ENCODE peak calls at places on chromosomes 5 and 9, in six cellular contexts. C, Q, M, P, F and V are unnamed samples.

GRCh38 chr5:93721045-93721444 is 20.4 kb downstream of the POU5F2 start:
- DNase-seq in C (no peak), Q (no peak), M (no peak), P (no peak), F (no peak), V (peak)

GRCh38 chr5:91214571-91214970 is 168.5 kb downstream of the ARRDC3 start:
- DNase-seq in C (no peak), Q (no peak), M (no peak), P (no peak), F (no peak), V (no peak)

GRCh38 chr9:131583342-131583645 is 38.0 kb downstream of the PRRT1B start:
- DNase-seq in C (no peak), Q (no peak), M (no peak), P (no peak), F (no peak), V (no peak)

GRCh38 chr5:126363658-126364057 is 59.6 kb upstream of the GRAMD2B start:
- DNase-seq in C (no peak), Q (no peak), M (peak), P (no peak), F (peak), V (no peak)

GRCh38 chr9:126207256-126207655 is 119.4 kb upstream of the MVB12B start:
- DNase-seq in C (no peak), Q (no peak), M (no peak), P (no peak), F (no peak), V (no peak)

GRCh38 chr9:101991926-101992325 is 253.5 kb upstream of the GRIN3A start:
- DNase-seq in C (no peak), Q (no peak), M (no peak), P (no peak), F (no peak), V (no peak)

GRCh38 chr9:134396825-134397224 is 70.6 kb downstream of the RXRA start:
- DNase-seq in C (no peak), Q (no peak), M (no peak), P (no peak), F (no peak), V (no peak)

GRCh38 chr9:89427621-89428221 is 70.2 kb downstream of the SEMA4D start:
- DNase-seq in C (no peak), Q (no peak), M (peak), P (no peak), F (no peak), V (no peak)

GRCh38 chr5:149371296-149371962 is 7.7 kb downstream of the IL17B start:
- DNase-seq in C (peak), Q (peak), M (peak), P (peak), F (peak), V (peak)

GRCh38 chr5:142184939-142185526 is 76.5 kb downstream of the NDFIP1 start:
- DNase-seq in C (no peak), Q (no peak), M (peak), P (no peak), F (no peak), V (no peak)

GRCh38 chr5:136174021-136174659 is 18.8 kb downstream of the SMIM32 start:
- DNase-seq in C (peak), Q (peak), M (peak), P (peak), F (peak), V (no peak)

GRCh38 chr5:87872986-87873385 is 395.7 kb downstream of the TMEM161B start:
- DNase-seq in C (no peak), Q (no peak), M (no peak), P (no peak), F (no peak), V (peak)

GRCh38 chr9:33233659-33234335 is 6.2 kb upstream of the SPINK4 start:
- DNase-seq in C (peak), Q (no peak), M (peak), P (peak), F (peak), V (no peak)

GRCh38 chr9:109118802-109119438 is 827 bp downstream of the TMEM245 start:
- DNase-seq in C (no peak), Q (no peak), M (no peak), P (no peak), F (no peak), V (no peak)

GRCh38 chr9:114286146-114286679 is 36.7 kb upstream of the ORM1 start:
- DNase-seq in C (no peak), Q (no peak), M (no peak), P (no peak), F (no peak), V (no peak)

GRCh38 chr5:115986358-115986757 is 24.1 kb downstream of the LVRN start:
- DNase-seq in C (no peak), Q (no peak), M (no peak), P (no peak), F (no peak), V (no peak)

GRCh38 chr5:170537451-170538095 is 33.8 kb downstream of the KCNIP1 start:
- DNase-seq in C (no peak), Q (no peak), M (no peak), P (no peak), F (no peak), V (no peak)

GRCh38 chr9:112705773-112706427 is 12.0 kb downstream of the INIP start:
- DNase-seq in C (no peak), Q (no peak), M (peak), P (no peak), F (peak), V (peak)

GRCh38 chr9:133127340-133127981 is 6.4 kb upstream of the RALGDS start:
- DNase-seq in C (peak), Q (no peak), M (peak), P (no peak), F (peak), V (no peak)

GRCh38 chr9:77224750-77225312 is 47.5 kb downstream of the VPS13A start:
- DNase-seq in C (no peak), Q (no peak), M (peak), P (no peak), F (no peak), V (no peak)

GRCh38 chr5:176679365-176680225 is 32.3 kb downstream of the TSPAN17 start:
- DNase-seq in C (no peak), Q (no peak), M (no peak), P (no peak), F (no peak), V (no peak)

GRCh38 chr9:119370816-119371215 is 1.6 kb upstream of the BRINP1 start:
- DNase-seq in C (no peak), Q (peak), M (peak), P (no peak), F (peak), V (peak)

GRCh38 chr5:174837919-174838902 is 113.8 kb downstream of the MSX2 start:
- DNase-seq in C (peak), Q (no peak), M (peak), P (no peak), F (peak), V (no peak)
- TF ChIP-seq CTCF in C (peak), Q (peak), M (peak), P (peak), F (no peak), V (peak)

DNA sequence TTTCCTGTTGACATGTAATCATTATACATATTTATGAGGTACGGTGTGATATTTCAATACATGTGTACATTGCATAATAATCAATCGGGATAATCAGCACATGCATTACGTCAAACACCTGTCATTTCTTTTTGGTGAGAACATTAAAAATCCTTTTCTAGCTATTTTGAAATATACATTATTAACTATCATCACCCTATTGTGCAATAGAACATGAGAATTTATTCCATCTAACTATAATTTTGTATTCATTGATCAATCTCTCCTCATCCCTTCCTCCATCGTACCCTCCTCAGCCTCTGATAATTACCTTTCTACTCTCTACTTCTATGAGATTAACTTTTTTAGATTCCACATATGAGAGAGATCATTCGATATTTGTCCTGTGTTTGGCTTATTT is 170.9 kb upstream of the GHR start:
- DNase-seq in C (no peak), Q (no peak), M (no peak), P (no peak), F (no peak), V (no peak)
- TF ChIP-seq CTCF in C (no peak), Q (no peak), M (no peak), P (no peak), F (no peak), V (no peak)

GRCh38 chr5:180915924-180916323 is 17.0 kb downstream of the BTNL8 start:
- DNase-seq in C (no peak), Q (no peak), M (no peak), P (no peak), F (no peak), V (no peak)

GRCh38 chr5:180922932-180923331 is 24.0 kb downstream of the BTNL8 start:
- DNase-seq in C (no peak), Q (no peak), M (no peak), P (no peak), F (no peak), V (no peak)

GRCh38 chr5:180918380-180918779 is 19.4 kb downstream of the BTNL8 start:
- DNase-seq in C (no peak), Q (no peak), M (no peak), P (no peak), F (no peak), V (no peak)

GRCh38 chr5:180920710-180921109 is 21.8 kb downstream of the BTNL8 start:
- DNase-seq in C (no peak), Q (no peak), M (no peak), P (no peak), F (no peak), V (no peak)
- TF ChIP-seq CTCF in C (no peak), Q (no peak), M (no peak), P (no peak), F (no peak), V (no peak)

DNA sequence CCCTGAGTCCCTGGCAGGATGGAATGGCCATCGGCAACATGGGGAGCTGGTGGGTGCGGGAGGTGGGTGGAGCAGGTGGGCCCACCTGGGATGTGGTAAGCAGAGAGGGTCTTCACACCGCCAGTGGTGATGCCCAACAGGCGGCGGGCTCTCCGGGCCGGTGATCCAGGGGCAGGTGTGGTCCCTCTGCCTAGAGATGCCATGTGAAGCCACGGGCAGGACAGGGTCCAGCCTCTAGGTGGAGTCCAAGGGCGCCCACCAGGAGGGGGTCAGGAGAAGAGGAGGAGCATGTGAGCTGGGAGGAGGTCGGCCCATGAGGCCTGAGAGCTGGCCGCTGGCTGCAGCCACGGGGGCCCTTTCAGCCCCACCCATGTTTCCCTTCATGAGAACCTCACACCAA is 221.1 kb downstream of the FANCC start:
- DNase-seq in C (no peak), Q (no peak), M (no peak), P (no peak), F (no peak), V (no peak)
- TF ChIP-seq CTCF in C (peak), Q (peak), M (no peak), P (no peak), F (no peak), V (no peak)

DNA sequence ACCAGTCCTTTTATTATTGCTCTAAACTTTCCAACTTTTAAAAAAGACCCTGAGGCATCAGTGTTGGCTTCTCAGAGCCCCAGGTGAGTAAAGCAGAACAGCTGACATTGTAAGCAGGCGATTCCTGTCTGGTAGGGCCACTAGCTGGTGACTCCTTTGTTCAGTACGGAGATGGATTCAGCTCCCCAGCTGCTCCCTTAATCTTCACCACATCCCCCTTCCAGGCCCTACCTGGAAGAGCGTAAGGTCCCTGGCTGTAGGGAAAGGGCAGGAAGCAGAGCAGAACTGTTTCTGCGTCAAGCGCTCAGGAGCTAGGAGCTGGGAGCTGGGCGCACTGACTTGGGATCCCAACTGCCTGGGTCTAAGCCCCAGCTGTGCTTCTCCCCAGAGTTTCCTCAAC is 203.7 kb upstream of the TAS2R1 start:
- DNase-seq in C (no peak), Q (no peak), M (no peak), P (no peak), F (no peak), V (no peak)
- TF ChIP-seq CTCF in C (no peak), Q (no peak), M (no peak), P (no peak), F (no peak), V (no peak)

GRCh38 chr9:137070906-137071275 is 534 bp upstream of the SAPCD2 start:
- DNase-seq in C (no peak), Q (peak), M (no peak), P (no peak), F (no peak), V (peak)
- TF ChIP-seq CTCF in C (no peak), Q (no peak), M (no peak), P (no peak), F (peak), V (peak)

DNA sequence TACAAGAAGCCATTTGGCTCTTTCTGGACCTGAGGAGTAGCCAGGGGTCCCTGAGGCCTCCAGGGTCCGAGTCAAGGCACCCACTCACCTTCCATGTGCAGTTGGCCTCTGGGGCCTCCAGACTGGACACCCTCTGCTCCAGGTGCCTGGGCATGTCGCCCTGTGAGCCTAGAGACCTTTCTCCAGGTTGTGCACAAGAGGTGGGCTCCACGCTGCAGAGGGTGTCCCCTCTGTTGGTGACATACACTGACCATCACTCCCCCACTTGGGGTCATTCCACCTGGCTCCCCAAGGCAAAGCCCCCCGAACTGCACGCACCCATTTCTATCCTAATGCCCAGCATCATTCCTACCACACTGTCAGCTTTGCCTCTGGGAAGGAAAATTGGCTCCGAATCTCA is 48.8 kb downstream of the RASGEF1C start:
- DNase-seq in C (no peak), Q (no peak), M (no peak), P (no peak), F (no peak), V (no peak)
- TF ChIP-seq CTCF in C (no peak), Q (no peak), M (no peak), P (no peak), F (no peak), V (no peak)